ENCODE peak calls at places on chromosomes 1 and 21, in eight cellular contexts. One of them, this sample, is unnamed.

GRCh38 chr1:155070392-155070700 is 6.8 kb downstream of the EFNA4 start:
- DNase-seq in transverse colon: no peak
- DNase-seq in stomach: no peak
- DNase-seq in testis: no peak
- DNase-seq in uterus: no peak
- DNase-seq in tibial nerve: no peak
- DNase-seq in GM12891: no peak
- DNase-seq in body of pancreas: no peak
- DNase-seq in this sample: no peak

GRCh38 chr1:166975361-166976129 is at the start of gene ILDR2:
- DNase-seq in GM12891: peak
- DNase-seq in testis: peak
- DNase-seq in stomach: peak
- DNase-seq in body of pancreas: peak
- DNase-seq in uterus: peak
- DNase-seq in tibial nerve: no peak
- DNase-seq in transverse colon: peak
- DNase-seq in this sample: peak

GRCh38 chr1:203306089-203306969 is 1.0 kb downstream of the BTG2 start:
- DNase-seq in testis: peak
- DNase-seq in tibial nerve: peak
- DNase-seq in uterus: peak
- DNase-seq in body of pancreas: peak
- DNase-seq in transverse colon: peak
- DNase-seq in stomach: peak
- DNase-seq in GM12891: no peak
- DNase-seq in this sample: peak

GRCh38 chr1:155989242-155989991 is 11.1 kb upstream of the ARHGEF2 start:
- DNase-seq in GM12891: peak
- DNase-seq in uterus: peak
- DNase-seq in transverse colon: peak
- DNase-seq in tibial nerve: no peak
- DNase-seq in body of pancreas: peak
- DNase-seq in stomach: peak
- DNase-seq in testis: peak
- DNase-seq in this sample: peak

GRCh38 chr1:70034403-70034802 is 171.0 kb downstream of the LRRC40 start:
- DNase-seq in transverse colon: no peak
- DNase-seq in body of pancreas: no peak
- DNase-seq in stomach: no peak
- DNase-seq in uterus: no peak
- DNase-seq in GM12891: no peak
- DNase-seq in testis: no peak
- DNase-seq in tibial nerve: no peak
- DNase-seq in this sample: no peak

GRCh38 chr1:12464627-12465056 is 153.4 kb downstream of the DHRS3 start:
- DNase-seq in testis: no peak
- DNase-seq in GM12891: no peak
- DNase-seq in transverse colon: no peak
- DNase-seq in body of pancreas: no peak
- DNase-seq in tibial nerve: no peak
- DNase-seq in uterus: peak
- DNase-seq in stomach: no peak
- DNase-seq in this sample: no peak

GRCh38 chr1:220708929-220709801 is 19.0 kb downstream of the C1orf115 start:
- DNase-seq in stomach: no peak
- DNase-seq in testis: no peak
- DNase-seq in GM12891: no peak
- DNase-seq in uterus: no peak
- DNase-seq in body of pancreas: peak
- DNase-seq in transverse colon: peak
- DNase-seq in tibial nerve: no peak
- DNase-seq in this sample: no peak

GRCh38 chr21:16522512-16522911 is 792.7 kb downstream of the USP25 start:
- DNase-seq in GM12891: no peak
- DNase-seq in body of pancreas: no peak
- DNase-seq in testis: no peak
- DNase-seq in uterus: no peak
- DNase-seq in stomach: no peak
- DNase-seq in tibial nerve: no peak
- DNase-seq in transverse colon: no peak
- DNase-seq in this sample: no peak

GRCh38 chr1:206568256-206568655 is 44.0 kb downstream of the EIF2D start:
- DNase-seq in testis: no peak
- DNase-seq in uterus: no peak
- DNase-seq in GM12891: no peak
- DNase-seq in stomach: no peak
- DNase-seq in body of pancreas: no peak
- DNase-seq in transverse colon: no peak
- DNase-seq in tibial nerve: no peak
- DNase-seq in this sample: no peak

GRCh38 chr1:173900427-173900826 is 16.7 kb downstream of the SERPINC1 start:
- DNase-seq in GM12891: no peak
- DNase-seq in uterus: no peak
- DNase-seq in transverse colon: no peak
- DNase-seq in body of pancreas: no peak
- DNase-seq in tibial nerve: no peak
- DNase-seq in testis: no peak
- DNase-seq in stomach: no peak
- DNase-seq in this sample: no peak

GRCh38 chr1:230031131-230031530 is 35.9 kb upstream of the GALNT2 start:
- DNase-seq in body of pancreas: no peak
- DNase-seq in GM12891: no peak
- DNase-seq in tibial nerve: no peak
- DNase-seq in stomach: no peak
- DNase-seq in transverse colon: no peak
- DNase-seq in testis: no peak
- DNase-seq in uterus: no peak
- DNase-seq in this sample: no peak

GRCh38 chr1:61828814-61829213 is 86.5 kb downstream of the PATJ start:
- DNase-seq in uterus: no peak
- DNase-seq in tibial nerve: no peak
- DNase-seq in testis: no peak
- DNase-seq in transverse colon: no peak
- DNase-seq in body of pancreas: no peak
- DNase-seq in stomach: no peak
- DNase-seq in GM12891: no peak
- DNase-seq in this sample: no peak

GRCh38 chr1:75954594-75954993 is 22.4 kb upstream of the ASB17 start:
- DNase-seq in body of pancreas: no peak
- DNase-seq in stomach: no peak
- DNase-seq in transverse colon: no peak
- DNase-seq in uterus: no peak
- DNase-seq in tibial nerve: no peak
- DNase-seq in GM12891: no peak
- DNase-seq in testis: no peak
- DNase-seq in this sample: no peak

GRCh38 chr21:16280731-16281130 is 550.9 kb downstream of the USP25 start:
- DNase-seq in uterus: no peak
- DNase-seq in stomach: no peak
- DNase-seq in transverse colon: no peak
- DNase-seq in body of pancreas: no peak
- DNase-seq in testis: peak
- DNase-seq in tibial nerve: no peak
- DNase-seq in GM12891: no peak
- DNase-seq in this sample: no peak

GRCh38 chr1:202127061-202127460 is 4.3 kb downstream of the GPR37L1 start:
- DNase-seq in uterus: no peak
- DNase-seq in transverse colon: no peak
- DNase-seq in tibial nerve: no peak
- DNase-seq in stomach: no peak
- DNase-seq in body of pancreas: no peak
- DNase-seq in GM12891: no peak
- DNase-seq in testis: no peak
- DNase-seq in this sample: no peak

GRCh38 chr21:41506526-41507520 is 1.1 kb downstream of the TMPRSS2 start:
- DNase-seq in tibial nerve: no peak
- DNase-seq in transverse colon: peak
- DNase-seq in testis: no peak
- DNase-seq in body of pancreas: peak
- DNase-seq in uterus: no peak
- DNase-seq in stomach: peak
- DNase-seq in GM12891: no peak
- DNase-seq in this sample: no peak

GRCh38 chr1:245084551-245084950 is 70.2 kb upstream of the KIF26B start:
- DNase-seq in testis: no peak
- DNase-seq in tibial nerve: no peak
- DNase-seq in body of pancreas: no peak
- DNase-seq in transverse colon: no peak
- DNase-seq in GM12891: no peak
- DNase-seq in uterus: no peak
- DNase-seq in stomach: no peak
- DNase-seq in this sample: no peak

GRCh38 chr1:43531906-43532584 is 1.4 kb downstream of the PTPRF start:
- DNase-seq in uterus: no peak
- DNase-seq in tibial nerve: no peak
- DNase-seq in testis: no peak
- DNase-seq in body of pancreas: no peak
- DNase-seq in stomach: no peak
- DNase-seq in transverse colon: no peak
- DNase-seq in GM12891: no peak
- DNase-seq in this sample: no peak

GRCh38 chr1:100538935-100539835 is 1.2 kb downstream of the GPR88 start:
- DNase-seq in transverse colon: no peak
- DNase-seq in stomach: peak
- DNase-seq in body of pancreas: peak
- DNase-seq in GM12891: no peak
- DNase-seq in testis: peak
- DNase-seq in uterus: no peak
- DNase-seq in tibial nerve: no peak
- DNase-seq in this sample: no peak

GRCh38 chr1:45542591-45542990 is 8.0 kb upstream of the AKR1A1 start:
- DNase-seq in testis: peak
- DNase-seq in tibial nerve: no peak
- DNase-seq in transverse colon: peak
- DNase-seq in body of pancreas: peak
- DNase-seq in uterus: no peak
- DNase-seq in GM12891: no peak
- DNase-seq in stomach: peak
- DNase-seq in this sample: peak
- TF ChIP-seq POLR2A in testis: no peak
- TF ChIP-seq POLR2A in tibial nerve: no peak
- TF ChIP-seq POLR2A in transverse colon: peak
- TF ChIP-seq POLR2A in body of pancreas: no peak
- TF ChIP-seq POLR2A in uterus: no peak
- TF ChIP-seq POLR2A in GM12891: no peak
- TF ChIP-seq POLR2A in stomach: no peak
- TF ChIP-seq POLR2A in this sample: no peak

DNA sequence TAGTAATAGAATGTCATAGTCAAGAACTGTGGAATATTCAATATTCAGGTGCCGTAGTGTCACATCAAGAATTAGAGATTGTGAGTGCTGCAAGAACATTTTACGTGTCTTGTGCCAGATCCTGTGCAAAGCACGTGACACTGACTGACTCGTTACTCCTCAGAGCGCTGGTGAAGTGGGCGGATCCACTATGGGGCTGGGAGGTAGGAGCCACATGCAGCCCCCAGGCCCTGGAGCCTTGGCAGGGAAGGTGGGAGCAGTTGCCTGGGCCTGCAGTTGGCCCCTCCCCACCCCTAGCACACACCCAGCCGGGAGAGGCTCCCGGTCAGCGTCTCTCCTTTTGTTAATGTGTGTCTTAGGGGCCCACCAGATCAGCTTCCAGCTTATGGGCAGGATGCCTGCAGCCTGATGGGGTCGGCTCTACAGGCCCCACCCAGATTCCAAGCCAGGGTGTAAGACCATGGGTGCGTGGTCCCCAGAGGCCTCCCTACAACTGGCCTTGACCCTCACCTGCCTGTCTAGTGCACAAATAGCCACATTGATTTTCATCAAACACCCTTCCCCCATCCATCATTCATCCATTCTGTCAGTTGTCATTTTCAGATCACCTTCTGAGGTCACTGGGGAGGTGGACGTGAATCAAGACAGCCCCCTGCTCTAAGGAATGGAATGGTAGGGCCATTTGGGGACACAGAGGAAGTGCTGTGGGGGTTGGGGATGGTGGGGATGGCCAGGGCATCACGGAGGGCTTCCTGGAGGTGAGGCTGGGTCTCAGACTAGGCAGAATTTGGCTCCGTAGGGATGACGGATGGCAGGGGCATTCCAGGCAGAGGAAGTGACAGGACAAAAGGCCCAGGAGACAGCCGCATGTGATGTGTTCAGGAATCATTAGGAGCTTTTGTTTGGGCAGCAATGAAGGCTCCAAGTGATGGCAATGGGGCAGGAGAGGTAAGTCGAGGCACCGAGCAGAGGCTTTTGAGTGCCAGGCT is 118.7 kb downstream of the EPHB2 start:
- DNase-seq in testis: peak
- DNase-seq in GM12891: no peak
- DNase-seq in uterus: no peak
- DNase-seq in transverse colon: no peak
- DNase-seq in stomach: no peak
- DNase-seq in body of pancreas: no peak
- DNase-seq in tibial nerve: no peak
- DNase-seq in this sample: no peak
- TF ChIP-seq POLR2A in testis: no peak
- TF ChIP-seq POLR2A in GM12891: no peak
- TF ChIP-seq POLR2A in uterus: no peak
- TF ChIP-seq POLR2A in transverse colon: no peak
- TF ChIP-seq POLR2A in stomach: no peak
- TF ChIP-seq POLR2A in body of pancreas: no peak
- TF ChIP-seq POLR2A in tibial nerve: no peak
- TF ChIP-seq POLR2A in this sample: no peak

DNA sequence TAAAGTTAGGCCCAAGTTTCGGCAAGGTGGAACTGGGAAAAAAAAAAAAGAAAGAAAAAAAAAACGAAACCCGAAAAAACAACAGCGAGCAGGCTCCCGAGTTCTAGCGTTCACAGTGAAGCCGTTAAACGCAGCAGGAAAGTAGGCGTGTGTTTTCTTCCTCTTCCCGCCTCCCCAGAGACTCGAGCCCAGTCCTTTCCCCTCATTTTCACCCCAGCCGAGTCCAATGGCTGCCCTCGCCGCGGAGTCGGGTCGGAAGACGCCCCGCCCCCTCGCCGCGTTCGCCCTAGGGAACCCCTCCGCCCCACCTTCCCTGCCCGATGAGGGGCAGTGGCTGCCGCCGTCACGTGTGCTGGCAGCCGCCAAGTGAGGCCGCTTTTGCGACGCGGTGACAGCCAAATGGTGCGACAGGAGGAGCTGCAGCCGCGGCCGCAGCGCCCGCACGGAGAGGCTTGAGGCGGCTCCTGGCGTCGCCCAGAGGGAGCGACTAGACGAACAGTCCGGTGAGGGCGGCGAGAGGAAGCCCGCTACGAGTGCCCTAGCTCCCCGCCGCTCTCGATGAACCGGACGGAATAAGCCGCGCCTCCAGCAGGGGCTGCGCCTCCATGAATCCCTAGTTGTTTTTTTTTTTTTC is at the start of gene PKN2:
- DNase-seq in uterus: peak
- DNase-seq in body of pancreas: peak
- DNase-seq in stomach: peak
- DNase-seq in testis: peak
- DNase-seq in GM12891: peak
- DNase-seq in tibial nerve: peak
- DNase-seq in transverse colon: peak
- DNase-seq in this sample: peak
- TF ChIP-seq POLR2A in uterus: peak
- TF ChIP-seq POLR2A in body of pancreas: peak
- TF ChIP-seq POLR2A in stomach: no peak
- TF ChIP-seq POLR2A in testis: peak
- TF ChIP-seq POLR2A in GM12891: peak
- TF ChIP-seq POLR2A in tibial nerve: peak
- TF ChIP-seq POLR2A in transverse colon: peak
- TF ChIP-seq POLR2A in this sample: peak

GRCh38 chr21:44057960-44058651 is 46.0 kb downstream of the TRAPPC10 start:
- DNase-seq in GM12891: no peak
- DNase-seq in body of pancreas: no peak
- DNase-seq in stomach: no peak
- DNase-seq in uterus: no peak
- DNase-seq in testis: no peak
- DNase-seq in transverse colon: no peak
- DNase-seq in tibial nerve: no peak
- DNase-seq in this sample: no peak
- TF ChIP-seq POLR2A in GM12891: peak
- TF ChIP-seq POLR2A in body of pancreas: no peak
- TF ChIP-seq POLR2A in stomach: no peak
- TF ChIP-seq POLR2A in uterus: no peak
- TF ChIP-seq POLR2A in testis: no peak
- TF ChIP-seq POLR2A in transverse colon: no peak
- TF ChIP-seq POLR2A in tibial nerve: no peak
- TF ChIP-seq POLR2A in this sample: no peak